ENCODE peak calls at places on chromosomes 2 and 18, in four cellular contexts. B is dermis microvascular lymphatic vessel endothelial cell, W is AG09309, F is MV-4-11. U is an unnamed sample.

GRCh38 chr2:210617732-210618330 is 61.4 kb downstream of the CPS1 start:
- DNase-seq in B (peak; percentile 15), F (peak; percentile 29), W (no peak), U (peak; percentile 27)

GRCh38 chr2:119659601-119660342 is 19.2 kb upstream of the TMEM177 start:
- DNase-seq in F (peak; percentile 20), W (no peak), B (peak; percentile 30), U (no peak)

GRCh38 chr2:235756491-235756890 is 262.6 kb downstream of the AGAP1 start:
- DNase-seq in W (no peak), F (no peak), B (no peak), U (no peak)

GRCh38 chr2:118241128-118241527 is 152.9 kb downstream of the INSIG2 start:
- DNase-seq in W (no peak), B (no peak), F (no peak), U (no peak)

GRCh38 chr18:62425465-62426190 is 97.2 kb upstream of the ZCCHC2 start:
- DNase-seq in W (peak; percentile 96), F (peak; percentile 94), B (peak; percentile 89), U (peak; percentile 97)

GRCh38 chr2:120875431-120875830 is 139.8 kb downstream of the GLI2 start:
- DNase-seq in W (no peak), F (no peak), B (no peak), U (no peak)

GRCh38 chr2:32627441-32627900 is 379 bp upstream of the TTC27 start:
- DNase-seq in F (no peak), W (peak; percentile 11), B (peak; percentile 18), U (peak; percentile 5)

GRCh38 chr2:71826299-71826698 is 321.4 kb downstream of the CYP26B1 start:
- DNase-seq in F (no peak), B (no peak), W (no peak), U (no peak)

GRCh38 chr2:127423476-127423840 is 5.2 kb downstream of the PROC start:
- DNase-seq in B (no peak), W (no peak), F (no peak), U (no peak)

GRCh38 chr18:48838921-48839818 is 111.6 kb downstream of the SMAD7 start:
- DNase-seq in F (peak; percentile 69), W (peak; percentile 61), B (no peak), U (peak; percentile 31)

U was measured in fibroblast of the conjunctiva.